ENCODE peak calls at places on chromosome 21, in four cellular contexts. C, I, N and H are unnamed samples.

GRCh38 chr21:38688068-38688467 is 117.7 kb upstream of the ETS2 start:
- DNase-seq in C (no peak), I (no peak), N (no peak), H (no peak)

GRCh38 chr21:39705849-39706248 is 39.1 kb upstream of the IGSF5 start:
- DNase-seq in C (no peak), I (no peak), N (no peak), H (no peak)

GRCh38 chr21:29656504-29657227 is 283.1 kb downstream of the GRIK1 start:
- DNase-seq in C (no peak), I (no peak), N (peak), H (no peak)

GRCh38 chr21:31343680-31344480 is at the start of gene TIAM1:
- DNase-seq in C (peak), I (peak), N (no peak), H (peak)

GRCh38 chr21:36804867-36805611 is 106.1 kb downstream of the SIM2 start:
- DNase-seq in C (no peak), I (peak), N (no peak), H (no peak)

GRCh38 chr21:17829472-17829871 is 10.3 kb upstream of the C21orf91 start:
- DNase-seq in C (no peak), I (no peak), N (no peak), H (no peak)

GRCh38 chr21:36741506-36741905 is 42.6 kb downstream of the SIM2 start:
- DNase-seq in C (no peak), I (peak), N (peak), H (no peak)

GRCh38 chr21:39845581-39846130 is 21.6 kb upstream of the PCP4 start:
- DNase-seq in C (no peak), I (no peak), N (no peak), H (no peak)

GRCh38 chr21:42830456-42831455 is 48.6 kb downstream of the WDR4 start:
- DNase-seq in C (no peak), I (no peak), N (peak), H (no peak)
- TF ChIP-seq CTCF in C (no peak), I (no peak), N (peak), H (no peak)

GRCh38 chr21:44749116-44749758 is 37.9 kb upstream of the TSPEAR start:
- DNase-seq in C (no peak), I (peak), N (no peak), H (no peak)
- TF ChIP-seq EP300 in C (no peak), I (no peak), N (no peak), H (no peak)

GRCh38 chr21:27220416-27220815 is 253.5 kb upstream of the ADAMTS5 start:
- DNase-seq in C (no peak), I (no peak), N (no peak), H (no peak)

GRCh38 chr21:27221084-27221483 is 254.2 kb upstream of the ADAMTS5 start:
- DNase-seq in C (no peak), I (no peak), N (no peak), H (no peak)

GRCh38 chr21:27225142-27225541 is 258.3 kb upstream of the ADAMTS5 start:
- DNase-seq in C (no peak), I (no peak), N (no peak), H (no peak)
- H3K27ac ChIP-seq in C (no peak), I (no peak), N (no peak), H (no peak)

GRCh38 chr21:34548782-34549376 is 36.9 kb upstream of the KCNE1 start:
- DNase-seq in C (no peak), I (no peak), N (no peak), H (no peak)

GRCh38 chr21:34546556-34546955 is 34.5 kb upstream of the KCNE1 start:
- DNase-seq in C (no peak), I (no peak), N (no peak), H (no peak)

GRCh38 chr21:34545079-34545884 is 33.3 kb upstream of the KCNE1 start:
- DNase-seq in C (peak), I (no peak), N (no peak), H (peak)

GRCh38 chr21:34543017-34543416 is 31.0 kb upstream of the KCNE1 start:
- DNase-seq in C (peak), I (no peak), N (no peak), H (no peak)

GRCh38 chr21:34544032-34544496 is 32.1 kb upstream of the KCNE1 start:
- DNase-seq in C (peak), I (no peak), N (peak), H (no peak)
- TF ChIP-seq CTCF in C (peak), I (peak), N (peak), H (peak)

GRCh38 chr21:41634211-41634694 is 126.3 kb upstream of the TMPRSS2 start:
- DNase-seq in C (peak), I (no peak), N (no peak), H (no peak)
- TF ChIP-seq EP300 in C (no peak), I (no peak), N (no peak), H (no peak)

GRCh38 chr21:33212159-33212851 is 17.4 kb upstream of the IFNAR2 start:
- DNase-seq in C (no peak), I (no peak), N (no peak), H (no peak)

GRCh38 chr21:33208534-33208933 is 21.2 kb upstream of the IFNAR2 start:
- DNase-seq in C (no peak), I (no peak), N (no peak), H (no peak)

GRCh38 chr21:33214056-33214455 is 15.7 kb upstream of the IFNAR2 start:
- DNase-seq in C (no peak), I (no peak), N (no peak), H (no peak)

GRCh38 chr21:33211305-33211704 is 18.4 kb upstream of the IFNAR2 start:
- DNase-seq in C (no peak), I (no peak), N (no peak), H (no peak)

DNA sequence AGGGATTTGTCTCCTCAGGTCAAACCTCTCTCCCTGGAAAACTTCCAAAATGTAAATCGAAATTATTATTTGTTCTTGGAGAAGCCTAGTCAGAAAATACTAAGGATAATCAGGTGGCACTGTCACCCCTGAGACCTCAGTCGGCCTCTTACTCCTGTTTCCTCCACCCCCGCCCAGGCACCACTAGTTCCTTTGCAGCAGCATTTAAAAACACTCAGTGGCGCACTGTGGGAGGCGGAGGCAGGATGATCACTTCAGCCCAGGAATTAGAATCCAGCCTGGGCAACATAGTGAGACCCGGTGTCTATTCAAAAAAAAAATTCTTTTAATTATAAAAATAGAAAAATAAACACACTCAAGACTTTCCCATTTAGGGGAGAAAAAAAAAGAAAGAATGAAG is 18.0 kb upstream of the IFNAR2 start:
- DNase-seq in C (no peak), I (no peak), N (no peak), H (no peak)
- H3K27ac ChIP-seq in C (no peak), I (peak), N (no peak), H (no peak)